ENCODE peak calls at places on chromosomes 7 and 10, in seven cellular contexts. F is lung; K is sigmoid colon; V is ovary; X is substantia nigra; N is CD4-positive, alpha-beta T cell; J is fibroblast of lung. U is an unnamed sample.

GRCh38 chr7:20064974-20065862 is 152.0 kb downstream of the MACC1 start:
- DNase-seq in V (no peak), J (peak), N (no peak), K (no peak), F (no peak), X (no peak), U (no peak)

GRCh38 chr10:93921338-93921737 is 27.6 kb downstream of the SLC35G1 start:
- DNase-seq in N (peak), X (no peak), V (no peak), F (no peak), J (no peak), K (no peak), U (no peak)

GRCh38 chr10:103564799-103565365 is 71.4 kb downstream of the NEURL1 start:
- DNase-seq in N (no peak), J (no peak), V (no peak), F (no peak), X (no peak), K (no peak), U (no peak)

GRCh38 chr7:127927339-127927679 is 103.9 kb downstream of the LRRC4 start:
- DNase-seq in K (no peak), F (no peak), J (peak), X (no peak), V (no peak), N (no peak), U (no peak)

GRCh38 chr7:155831807-155832524 is 19.7 kb upstream of the SHH start:
- DNase-seq in K (no peak), F (no peak), X (no peak), J (no peak), V (no peak), N (no peak), U (no peak)

GRCh38 chr10:42979181-42979580 is 97.7 kb upstream of the RET start:
- DNase-seq in J (no peak), V (no peak), F (no peak), K (no peak), X (no peak), N (no peak), U (no peak)

GRCh38 chr10:48231699-48232315 is 42.7 kb downstream of the FRMPD2 start:
- DNase-seq in J (no peak), F (no peak), K (no peak), V (no peak), N (no peak), X (no peak), U (no peak)

GRCh38 chr7:134234216-134234615 is 82.5 kb downstream of the SLC35B4 start:
- DNase-seq in F (no peak), J (no peak), K (no peak), X (no peak), V (no peak), N (no peak), U (no peak)

GRCh38 chr10:38008006-38008405 is 2.5 kb upstream of the ZNF33A start:
- DNase-seq in J (no peak), K (no peak), F (peak), N (no peak), X (no peak), V (no peak), U (no peak)

GRCh38 chr7:85608804-85609203 is 421.9 kb upstream of the SEMA3D start:
- DNase-seq in V (no peak), N (no peak), K (no peak), J (no peak), F (no peak), X (no peak), U (no peak)

GRCh38 chr7:117479480-117480224 is at the start of gene CFTR:
- DNase-seq in X (no peak), K (no peak), F (peak), N (no peak), J (peak), V (peak), U (peak)

GRCh38 chr7:7868245-7868899 is 100.2 kb upstream of the GLCCI1 start:
- DNase-seq in X (no peak), J (no peak), F (no peak), V (no peak), N (no peak), K (peak), U (no peak)

GRCh38 chr10:69317175-69318086 is 39.1 kb downstream of the HK1 start:
- DNase-seq in J (no peak), X (no peak), N (no peak), V (no peak), K (no peak), F (no peak), U (no peak)

GRCh38 chr7:42961182-42961581 is 29.0 kb downstream of the MRPL32 start:
- DNase-seq in F (no peak), V (no peak), J (no peak), N (no peak), X (no peak), K (no peak), U (no peak)

GRCh38 chr7:130292682-130293257 is at the start of gene CPA4:
- DNase-seq in V (no peak), K (no peak), J (peak), F (no peak), X (no peak), N (no peak), U (no peak)

GRCh38 chr10:7123719-7124118 is 287.1 kb downstream of the SFMBT2 start:
- DNase-seq in J (no peak), N (no peak), X (no peak), F (no peak), K (no peak), V (no peak), U (no peak)

DNA sequence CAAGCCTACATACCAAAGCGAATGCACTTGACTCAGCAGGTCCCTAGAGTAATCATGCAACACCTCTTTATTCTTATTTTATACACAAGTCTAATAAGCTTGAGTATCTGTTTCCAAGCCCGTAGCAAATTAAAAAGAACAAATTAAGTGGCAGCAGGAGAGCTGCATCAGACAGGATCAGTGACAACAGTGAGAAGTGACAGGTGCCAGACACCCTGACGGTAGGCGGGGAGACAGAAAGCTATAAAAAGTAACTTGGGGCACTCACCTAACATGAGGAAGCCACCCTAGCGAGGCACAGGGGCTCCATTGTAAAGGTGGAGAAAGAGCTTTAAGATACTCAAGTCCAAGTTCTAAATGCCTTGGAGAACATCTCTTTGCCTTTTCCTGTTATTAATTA is 174.2 kb downstream of the PLXNA4 start:
- DNase-seq in V (no peak), K (no peak), X (no peak), J (no peak), N (no peak), F (no peak), U (no peak)
- H3K27ac ChIP-seq in V (no peak), K (peak), X (no peak), J (no peak), N (no peak), F (no peak), U (no peak)

GRCh38 chr10:71627956-71628355 is 91.6 kb downstream of the C10orf105 start:
- DNase-seq in K (no peak), J (no peak), X (no peak), V (no peak), N (no peak), F (no peak), U (no peak)
- H3K27ac ChIP-seq in K (no peak), J (no peak), X (no peak), V (no peak), N (no peak), F (no peak), U (no peak)

DNA sequence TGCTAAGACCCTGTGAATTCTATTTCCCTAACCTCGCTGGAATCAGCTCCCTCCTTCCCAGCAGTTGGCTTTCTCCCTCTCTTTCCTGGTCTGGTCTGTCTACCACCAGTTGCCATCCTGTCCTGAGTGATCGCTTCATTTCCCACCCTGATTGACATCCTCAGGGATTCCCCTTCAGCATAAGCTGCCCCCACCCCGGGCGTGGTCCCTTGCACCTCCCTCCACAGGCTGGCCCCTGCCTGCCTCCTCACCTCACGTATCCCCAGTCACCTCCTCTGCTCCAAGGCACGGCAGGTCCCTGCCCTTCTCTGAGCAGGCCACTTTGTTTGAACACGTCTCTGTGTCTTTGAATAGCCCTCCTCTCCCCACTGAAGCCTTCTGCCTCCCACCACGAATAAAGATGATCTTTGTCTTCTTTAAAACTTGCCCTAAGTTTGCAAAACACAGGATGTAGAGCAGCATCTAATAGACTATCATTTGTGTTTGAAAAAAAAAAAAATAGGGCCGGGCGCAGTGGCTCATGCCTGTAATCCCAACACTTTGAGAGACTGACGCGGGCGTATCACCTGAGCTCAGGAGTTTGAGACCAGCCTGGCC is 233.5 kb downstream of the CUX1 start:
- DNase-seq in J (no peak), K (no peak), N (no peak), F (no peak), V (no peak), X (no peak), U (no peak)
- H3K27ac ChIP-seq in J (no peak), K (no peak), N (no peak), F (no peak), V (no peak), X (no peak), U (no peak)

GRCh38 chr10:117443677-117444022 is 68.4 kb upstream of the PDZD8 start:
- DNase-seq in V (no peak), F (no peak), N (no peak), J (no peak), K (no peak), X (no peak), U (no peak)

GRCh38 chr10:117444497-117445040 is 69.3 kb upstream of the PDZD8 start:
- DNase-seq in N (no peak), K (no peak), F (no peak), V (no peak), X (no peak), J (no peak), U (no peak)

GRCh38 chr10:117442521-117442920 is 67.3 kb upstream of the PDZD8 start:
- DNase-seq in F (no peak), J (peak), N (no peak), V (no peak), X (no peak), K (no peak), U (no peak)

GRCh38 chr10:117441812-117442443 is 66.7 kb upstream of the PDZD8 start:
- DNase-seq in F (no peak), K (no peak), V (no peak), N (no peak), J (peak), X (no peak), U (peak)

GRCh38 chr10:117442944-117443676 is 67.9 kb upstream of the PDZD8 start:
- DNase-seq in N (peak), V (peak), F (peak), J (peak), X (peak), K (peak), U (peak)
- H3K27ac ChIP-seq in N (no peak), V (no peak), F (no peak), J (no peak), X (no peak), K (peak), U (no peak)

GRCh38 chr10:26479766-26480492 is 41.8 kb downstream of the APBB1IP start:
- DNase-seq in V (no peak), X (no peak), K (no peak), F (no peak), J (no peak), N (peak), U (no peak)
- H3K27ac ChIP-seq in V (no peak), X (no peak), K (peak), F (peak), J (no peak), N (peak), U (no peak)

GRCh38 chr7:5360451-5360850 is 63.2 kb downstream of the TNRC18 start:
- DNase-seq in J (no peak), X (no peak), K (peak), V (no peak), F (no peak), N (no peak), U (no peak)
- H3K27ac ChIP-seq in J (no peak), X (no peak), K (peak), V (no peak), F (no peak), N (no peak), U (no peak)

GRCh38 chr10:14750900-14751575 is 23.7 kb downstream of the FAM107B start:
- DNase-seq in J (no peak), X (no peak), N (no peak), F (no peak), K (peak), V (no peak), U (peak)

GRCh38 chr10:14749051-14749809 is 25.5 kb downstream of the FAM107B start:
- DNase-seq in J (no peak), N (no peak), X (no peak), V (no peak), K (no peak), F (no peak), U (no peak)

GRCh38 chr10:14748471-14748870 is 26.2 kb downstream of the FAM107B start:
- DNase-seq in J (no peak), K (peak), X (no peak), N (no peak), V (no peak), F (no peak), U (no peak)

GRCh38 chr10:14757394-14757793 is 17.3 kb downstream of the FAM107B start:
- DNase-seq in N (no peak), K (no peak), F (peak), J (no peak), X (no peak), V (no peak), U (no peak)

DNA sequence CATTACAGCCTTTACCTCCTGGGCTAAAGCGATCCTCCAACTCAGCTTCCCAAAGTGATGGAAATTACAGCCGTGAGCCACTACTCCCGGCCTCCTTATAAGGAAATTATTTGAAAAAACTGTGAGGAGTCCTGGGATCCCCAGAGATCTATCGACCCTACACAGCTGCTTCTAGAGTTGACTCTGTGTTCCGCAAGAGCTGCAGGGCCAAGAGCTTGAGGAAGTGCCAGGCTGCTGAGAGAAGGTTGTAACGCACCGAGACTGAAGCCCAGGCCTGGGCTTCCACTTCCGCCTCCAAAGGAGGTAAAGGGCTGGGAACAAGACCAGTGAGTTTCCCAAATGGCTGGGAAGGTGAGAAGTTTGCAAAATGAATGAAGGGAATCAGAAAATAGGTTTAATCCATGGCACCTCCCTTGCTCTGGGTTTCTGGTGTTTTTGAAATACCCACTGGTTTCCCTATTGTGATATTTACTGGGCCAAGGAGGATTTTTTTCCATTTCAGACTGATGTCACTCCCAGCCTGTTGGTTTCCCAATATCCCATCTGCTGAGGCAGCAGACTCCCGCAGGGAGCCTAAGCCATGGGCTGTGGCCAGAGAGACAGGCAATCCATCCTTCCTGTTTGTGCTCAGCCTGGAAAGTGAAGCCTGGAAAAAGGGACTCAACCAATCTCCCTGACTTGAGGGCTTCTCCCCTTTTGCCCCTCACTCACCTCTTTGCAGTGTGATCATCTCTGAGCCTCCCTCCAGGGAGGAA is 22.9 kb downstream of the FAM107B start:
- DNase-seq in V (no peak), F (peak), N (no peak), J (no peak), K (peak), X (no peak), U (no peak)
- H3K27ac ChIP-seq in V (no peak), F (peak), N (no peak), J (peak), K (peak), X (no peak), U (no peak)

GRCh38 chr10:30736685-30737232 is 107.2 kb upstream of the LYZL2 start:
- DNase-seq in V (no peak), J (peak), F (no peak), N (no peak), X (no peak), K (peak), U (no peak)

GRCh38 chr10:30743586-30743985 is 114.0 kb upstream of the LYZL2 start:
- DNase-seq in V (no peak), X (no peak), K (no peak), N (no peak), J (no peak), F (no peak), U (no peak)

GRCh38 chr10:30742471-30742870 is 112.9 kb upstream of the LYZL2 start:
- DNase-seq in X (no peak), N (no peak), K (no peak), F (no peak), J (no peak), V (no peak), U (no peak)

GRCh38 chr10:30737931-30738391 is 108.4 kb upstream of the LYZL2 start:
- DNase-seq in J (no peak), X (no peak), F (no peak), K (peak), N (no peak), V (no peak), U (no peak)

DNA sequence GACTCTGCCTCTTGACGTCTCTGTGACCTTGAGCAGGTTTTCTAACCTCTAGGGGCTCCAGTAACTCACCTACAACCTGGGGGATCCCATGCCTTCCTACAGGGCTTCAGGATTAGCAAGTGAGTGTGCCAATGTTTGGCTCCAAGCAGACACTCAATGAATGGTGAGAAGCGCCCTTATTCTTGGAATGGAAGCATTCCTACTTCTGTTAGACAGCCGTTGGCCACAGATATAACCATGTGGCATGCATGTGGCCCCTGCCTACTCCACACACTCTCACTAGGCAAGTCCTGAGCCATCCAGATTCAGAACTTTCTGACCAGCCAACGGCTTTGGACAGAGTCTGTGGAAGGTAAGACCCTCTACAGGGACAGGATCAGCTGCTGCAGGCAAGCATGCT is 108.9 kb upstream of the LYZL2 start:
- DNase-seq in K (no peak), J (no peak), N (no peak), F (no peak), X (no peak), V (no peak), U (no peak)
- H3K27ac ChIP-seq in K (peak), J (no peak), N (no peak), F (no peak), X (no peak), V (no peak), U (no peak)

GRCh38 chr7:132548489-132549078 is 27.7 kb downstream of the PLXNA4 start:
- DNase-seq in N (no peak), K (no peak), X (no peak), V (no peak), F (no peak), J (peak), U (no peak)
- H3K27ac ChIP-seq in N (no peak), K (no peak), X (no peak), V (no peak), F (no peak), J (no peak), U (no peak)

GRCh38 chr10:101027281-101027680 is 3.6 kb downstream of the PDZD7 start:
- DNase-seq in J (no peak), F (no peak), N (no peak), V (no peak), K (no peak), X (no peak), U (no peak)
- H3K27ac ChIP-seq in J (no peak), F (no peak), N (no peak), V (no peak), K (no peak), X (no peak), U (no peak)

U was measured in caudate nucleus.